ENCODE peak calls at places on chromosome 18, in five cellular contexts. One of them, this sample, is unnamed.

GRCh38 chr18:47996091-47996541 is 65.7 kb upstream of the SMAD2 start:
- DNase-seq in uterus: no peak
- DNase-seq in K562: no peak
- DNase-seq in endothelial cell of umbilical vein: no peak
- DNase-seq in tibial nerve: no peak
- DNase-seq in this sample: no peak

GRCh38 chr18:74282359-74283254 is 9.2 kb downstream of the CYB5A start:
- DNase-seq in uterus: no peak
- DNase-seq in K562: no peak
- DNase-seq in endothelial cell of umbilical vein: no peak
- DNase-seq in tibial nerve: no peak
- DNase-seq in this sample: peak; percentile 56

GRCh38 chr18:79540914-79541301 is 138.7 kb upstream of the CTDP1 start:
- DNase-seq in uterus: peak; percentile 14
- DNase-seq in K562: no peak
- DNase-seq in endothelial cell of umbilical vein: no peak
- DNase-seq in tibial nerve: no peak
- DNase-seq in this sample: no peak

GRCh38 chr18:41905786-41906527 is 49.1 kb upstream of the PIK3C3 start:
- DNase-seq in uterus: no peak
- DNase-seq in K562: no peak
- DNase-seq in endothelial cell of umbilical vein: no peak
- DNase-seq in tibial nerve: no peak
- DNase-seq in this sample: no peak

GRCh38 chr18:56162316-56162715 is 476.1 kb downstream of the TXNL1 start:
- DNase-seq in uterus: no peak
- DNase-seq in K562: no peak
- DNase-seq in endothelial cell of umbilical vein: peak; percentile 71
- DNase-seq in tibial nerve: no peak
- DNase-seq in this sample: no peak

GRCh38 chr18:63823516-63824219 is 48.5 kb downstream of the SERPINB7 start:
- DNase-seq in uterus: no peak
- DNase-seq in K562: peak; percentile 7
- DNase-seq in endothelial cell of umbilical vein: peak; percentile 12
- DNase-seq in tibial nerve: no peak
- DNase-seq in this sample: peak; percentile 76

GRCh38 chr18:74550886-74551285 is 16.6 kb downstream of the CNDP1 start:
- DNase-seq in uterus: no peak
- DNase-seq in K562: no peak
- DNase-seq in endothelial cell of umbilical vein: no peak
- DNase-seq in tibial nerve: no peak
- DNase-seq in this sample: no peak

GRCh38 chr18:21053127-21053526 is 58.5 kb downstream of the ROCK1 start:
- DNase-seq in uterus: no peak
- DNase-seq in K562: no peak
- DNase-seq in endothelial cell of umbilical vein: no peak
- DNase-seq in tibial nerve: no peak
- DNase-seq in this sample: no peak

GRCh38 chr18:61551586-61551985 is 218.4 kb downstream of the CDH20 start:
- DNase-seq in uterus: no peak
- DNase-seq in K562: peak; percentile 35
- DNase-seq in endothelial cell of umbilical vein: peak; percentile 88
- DNase-seq in tibial nerve: no peak
- DNase-seq in this sample: no peak

GRCh38 chr18:22504665-22505064 is 87.0 kb upstream of the CTAGE1 start:
- DNase-seq in uterus: no peak
- DNase-seq in K562: no peak
- DNase-seq in endothelial cell of umbilical vein: no peak
- DNase-seq in tibial nerve: no peak
- DNase-seq in this sample: no peak

GRCh38 chr18:48545690-48546365 is 7.0 kb downstream of the CTIF start:
- DNase-seq in uterus: peak; percentile 42
- DNase-seq in K562: peak; percentile 73
- DNase-seq in endothelial cell of umbilical vein: peak; percentile 92
- DNase-seq in tibial nerve: no peak
- DNase-seq in this sample: peak; percentile 27

GRCh38 chr18:7272268-7273049 is 41.6 kb downstream of the LRRC30 start:
- DNase-seq in uterus: peak; percentile 60
- DNase-seq in K562: peak; percentile 16
- DNase-seq in endothelial cell of umbilical vein: peak; percentile 79
- DNase-seq in tibial nerve: peak; percentile 31
- DNase-seq in this sample: peak; percentile 75

GRCh38 chr18:48902023-48902855 is 48.5 kb downstream of the SMAD7 start:
- DNase-seq in uterus: peak; percentile 89
- DNase-seq in K562: peak; percentile 72
- DNase-seq in endothelial cell of umbilical vein: peak; percentile 96
- DNase-seq in tibial nerve: peak; percentile 56
- DNase-seq in this sample: peak; percentile 88

GRCh38 chr18:23958036-23958435 is 56.5 kb upstream of the TTC39C start:
- DNase-seq in uterus: peak; percentile 80
- DNase-seq in K562: no peak
- DNase-seq in endothelial cell of umbilical vein: no peak
- DNase-seq in tibial nerve: peak; percentile 45
- DNase-seq in this sample: peak; percentile 22

GRCh38 chr18:9715974-9716373 is 7.9 kb downstream of the RAB31 start:
- DNase-seq in uterus: no peak
- DNase-seq in K562: no peak
- DNase-seq in endothelial cell of umbilical vein: no peak
- DNase-seq in tibial nerve: no peak
- DNase-seq in this sample: no peak
- H3K36me3 ChIP-seq in uterus: no peaks in the 10 kb centered on the region
- H3K36me3 ChIP-seq in K562: peaks cover 20% of the 10 kb centered on the region
- H3K36me3 ChIP-seq in endothelial cell of umbilical vein: no peaks in the 10 kb centered on the region
- H3K36me3 ChIP-seq in tibial nerve: no peaks in the 10 kb centered on the region
- H3K36me3 ChIP-seq in this sample: no peaks in the 10 kb centered on the region

GRCh38 chr18:12041561-12041960 is 52.1 kb upstream of the ANKRD62 start:
- DNase-seq in uterus: no peak
- DNase-seq in K562: no peak
- DNase-seq in endothelial cell of umbilical vein: no peak
- DNase-seq in tibial nerve: no peak
- DNase-seq in this sample: no peak

GRCh38 chr18:12036201-12036751 is 55.0 kb downstream of the IMPA2 start:
- DNase-seq in uterus: no peak
- DNase-seq in K562: no peak
- DNase-seq in endothelial cell of umbilical vein: no peak
- DNase-seq in tibial nerve: no peak
- DNase-seq in this sample: peak; percentile 95

GRCh38 chr18:12035481-12035880 is 54.2 kb downstream of the IMPA2 start:
- DNase-seq in uterus: no peak
- DNase-seq in K562: no peak
- DNase-seq in endothelial cell of umbilical vein: no peak
- DNase-seq in tibial nerve: no peak
- DNase-seq in this sample: peak; percentile 58

GRCh38 chr18:12038661-12039417 is 54.8 kb upstream of the ANKRD62 start:
- DNase-seq in uterus: peak; percentile 84
- DNase-seq in K562: peak; percentile 72
- DNase-seq in endothelial cell of umbilical vein: peak; percentile 70
- DNase-seq in tibial nerve: peak; percentile 76
- DNase-seq in this sample: peak; percentile 86

DNA sequence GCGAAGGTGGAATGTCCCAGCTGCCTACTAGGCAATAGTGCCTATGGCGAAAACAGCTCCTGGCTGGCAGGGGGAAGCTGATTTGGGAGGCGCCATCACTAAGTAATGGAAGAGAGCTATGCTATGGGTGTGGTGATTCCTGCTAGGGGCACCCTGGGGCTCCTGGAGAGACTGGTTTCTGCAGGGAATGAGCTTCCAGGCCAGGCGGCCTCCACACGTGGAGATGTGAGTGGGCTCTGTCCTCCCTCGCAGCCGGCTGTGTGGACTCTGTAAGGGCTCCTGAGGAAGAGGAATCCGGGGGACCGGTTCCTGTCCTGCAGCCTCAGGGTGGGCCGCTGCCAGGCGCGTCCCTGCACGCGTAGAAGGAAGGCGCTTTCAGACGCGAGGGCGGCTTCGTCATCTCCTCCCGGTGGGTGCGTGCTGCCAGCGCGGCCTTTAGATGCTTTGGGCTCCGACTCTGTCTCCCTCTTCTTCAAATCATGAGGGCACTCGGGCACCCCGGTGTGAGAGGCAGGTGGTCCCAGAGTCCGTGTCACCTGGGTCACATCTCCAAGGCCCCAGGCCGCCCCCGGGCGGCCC is 55.5 kb upstream of the ANKRD62 start:
- DNase-seq in uterus: peak; percentile 39
- DNase-seq in K562: no peak
- DNase-seq in endothelial cell of umbilical vein: no peak
- DNase-seq in tibial nerve: no peak
- DNase-seq in this sample: peak; percentile 64
- H3K4me3 ChIP-seq in uterus: peak overlapping the region; percentile 40
- H3K4me3 ChIP-seq in K562: no peak overlapping the region
- H3K4me3 ChIP-seq in endothelial cell of umbilical vein: no peak overlapping the region
- H3K4me3 ChIP-seq in tibial nerve: peak overlapping the region; percentile 54
- H3K4me3 ChIP-seq in this sample: no peak overlapping the region

DNA sequence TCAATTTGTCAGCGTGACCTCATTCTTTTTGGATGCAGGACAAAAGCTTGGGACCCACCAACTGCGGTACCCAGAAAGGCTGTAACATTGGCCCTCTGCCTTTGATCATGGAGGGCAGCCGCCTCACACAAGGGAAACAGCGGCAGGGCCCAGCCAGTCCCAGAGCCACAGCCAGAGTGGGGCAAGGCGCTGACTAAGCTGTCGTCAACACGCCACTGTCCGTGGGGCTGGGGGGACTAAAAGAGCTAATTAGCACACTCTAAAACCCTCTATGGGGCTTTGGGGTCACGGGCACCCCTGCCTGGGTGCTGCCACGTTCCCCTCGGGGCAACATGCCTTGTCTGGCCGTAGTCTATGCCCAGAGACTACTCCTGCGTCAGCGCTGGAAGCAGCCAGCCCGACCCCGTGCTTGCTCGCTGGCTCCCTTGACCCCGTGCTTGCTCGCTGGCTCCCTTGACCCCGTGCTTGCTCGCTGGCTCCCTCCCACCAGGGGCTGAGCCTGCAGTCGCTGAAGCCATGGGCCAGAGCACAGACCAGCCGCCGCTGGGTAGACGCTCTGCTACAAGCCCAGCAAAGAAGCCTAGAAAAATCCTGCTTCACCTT is 598.4 kb downstream of the MBD2 start:
- DNase-seq in uterus: no peak
- DNase-seq in K562: no peak
- DNase-seq in endothelial cell of umbilical vein: no peak
- DNase-seq in tibial nerve: no peak
- DNase-seq in this sample: no peak
- TF ChIP-seq POLR2A in uterus: no peak
- TF ChIP-seq POLR2A in K562: no peak
- TF ChIP-seq POLR2A in endothelial cell of umbilical vein: no peak
- TF ChIP-seq POLR2A in tibial nerve: no peak
- TF ChIP-seq POLR2A in this sample: no peak

GRCh38 chr18:13043066-13043465 is 51.9 kb downstream of the CEP192 start:
- DNase-seq in uterus: no peak
- DNase-seq in K562: no peak
- DNase-seq in endothelial cell of umbilical vein: no peak
- DNase-seq in tibial nerve: no peak
- DNase-seq in this sample: no peak

GRCh38 chr18:13051950-13052349 is 60.8 kb downstream of the CEP192 start:
- DNase-seq in uterus: no peak
- DNase-seq in K562: no peak
- DNase-seq in endothelial cell of umbilical vein: peak; percentile 61
- DNase-seq in tibial nerve: no peak
- DNase-seq in this sample: no peak

GRCh38 chr18:13051159-13051558 is 60.0 kb downstream of the CEP192 start:
- DNase-seq in uterus: no peak
- DNase-seq in K562: no peak
- DNase-seq in endothelial cell of umbilical vein: peak; percentile 20
- DNase-seq in tibial nerve: no peak
- DNase-seq in this sample: no peak

DNA sequence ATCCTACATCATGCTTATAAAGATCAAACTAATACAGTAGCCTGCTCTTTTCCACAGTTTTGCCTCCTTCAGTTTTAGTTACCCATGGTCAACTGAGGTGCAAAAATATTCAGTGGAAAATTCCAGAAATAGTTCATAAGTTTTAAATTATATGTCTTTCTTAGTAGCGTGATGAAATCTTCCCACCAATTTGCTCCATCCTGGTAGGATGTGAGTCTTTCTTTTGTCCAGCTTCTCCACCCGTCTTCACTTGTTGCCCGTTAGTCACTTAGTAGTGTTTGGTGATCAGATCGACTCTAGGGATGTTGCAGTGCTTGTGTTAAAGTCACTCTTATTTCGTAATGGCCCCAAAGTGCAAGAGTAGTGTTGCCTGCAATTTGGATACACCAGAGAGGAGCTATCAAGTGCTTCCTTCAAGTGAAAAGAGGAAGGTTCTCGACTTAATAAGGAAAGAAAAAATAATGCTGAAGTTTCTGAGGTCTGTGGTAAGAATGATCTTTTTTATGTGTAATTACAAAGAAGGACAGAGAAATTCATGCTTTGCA is 57.0 kb downstream of the CEP192 start:
- DNase-seq in uterus: no peak
- DNase-seq in K562: no peak
- DNase-seq in endothelial cell of umbilical vein: no peak
- DNase-seq in tibial nerve: no peak
- DNase-seq in this sample: no peak
- H3K36me3 ChIP-seq in uterus: no peaks in the 10 kb centered on the region
- H3K36me3 ChIP-seq in K562: peaks cover 89% of the 10 kb centered on the region
- H3K36me3 ChIP-seq in endothelial cell of umbilical vein: no peaks in the 10 kb centered on the region
- H3K36me3 ChIP-seq in tibial nerve: no peaks in the 10 kb centered on the region
- H3K36me3 ChIP-seq in this sample: no peaks in the 10 kb centered on the region